ENCODE peak calls at places on chromosome 4, in six cellular contexts. G, S, W, L, B and M are unnamed samples.

GRCh38 chr4:167989815-167990214 is 102.5 kb upstream of the ANXA10 start:
- DNase-seq in W (no peak), B (no peak), G (no peak), L (no peak), S (peak), M (peak)

GRCh38 chr4:52028970-52029369 is 8.8 kb upstream of the LRRC66 start:
- DNase-seq in L (peak), G (no peak), S (peak), B (peak), W (peak), M (peak)

GRCh38 chr4:56828784-56829535 is 7.5 kb upstream of the SPINK2 start:
- DNase-seq in W (no peak), L (peak), G (no peak), B (peak), S (peak), M (peak)

GRCh38 chr4:146585761-146586333 is 52.8 kb upstream of the POU4F2 start:
- DNase-seq in S (peak), W (no peak), G (no peak), B (peak), L (peak), M (peak)

GRCh38 chr4:17284323-17285175 is 227.3 kb downstream of the QDPR start:
- DNase-seq in W (no peak), L (no peak), B (no peak), G (no peak), S (no peak), M (peak)

GRCh38 chr4:172830295-172830764 is 338.3 kb upstream of the GALNT7 start:
- DNase-seq in W (no peak), S (peak), L (peak), B (peak), G (no peak), M (peak)

GRCh38 chr4:177066746-177067145 is 242.9 kb upstream of the NEIL3 start:
- DNase-seq in W (no peak), L (no peak), S (no peak), B (no peak), G (no peak), M (no peak)

GRCh38 chr4:159363376-159363775 is 260.5 kb downstream of the RAPGEF2 start:
- DNase-seq in G (no peak), B (peak), S (no peak), L (peak), W (no peak), M (no peak)

GRCh38 chr4:173057906-173058305 is 110.7 kb upstream of the GALNT7 start:
- DNase-seq in B (peak), L (peak), G (no peak), S (no peak), W (no peak), M (peak)

GRCh38 chr4:108592674-108592986 is 27.7 kb upstream of the RPL34 start:
- DNase-seq in L (no peak), W (no peak), S (no peak), G (no peak), B (no peak), M (no peak)

GRCh38 chr4:102825261-102826071 is 1.9 kb downstream of the UBE2D3 start:
- DNase-seq in L (peak), B (peak), S (peak), W (peak), G (no peak), M (peak)

GRCh38 chr4:23135792-23136645 is 443.3 kb downstream of the GBA3 start:
- DNase-seq in W (peak), B (peak), G (no peak), S (peak), L (peak), M (peak)

GRCh38 chr4:4269856-4270255 is 20.1 kb downstream of the LYAR start:
- DNase-seq in W (no peak), S (peak), B (peak), G (no peak), L (no peak), M (peak)

GRCh38 chr4:76562161-76562560 is 127.1 kb downstream of the SHROOM3 start:
- DNase-seq in W (no peak), S (peak), G (no peak), B (peak), L (peak), M (peak)

GRCh38 chr4:51960486-51960885 is 59.7 kb downstream of the LRRC66 start:
- DNase-seq in B (no peak), W (no peak), S (no peak), G (no peak), L (no peak), M (no peak)

GRCh38 chr4:164313899-164314298 is 440.0 kb upstream of the SMIM31 start:
- DNase-seq in B (no peak), W (no peak), G (no peak), S (no peak), L (no peak), M (no peak)

GRCh38 chr4:54475546-54475945 is 182.2 kb upstream of the KIT start:
- DNase-seq in B (peak), W (no peak), L (no peak), G (no peak), S (no peak), M (no peak)

GRCh38 chr4:115154826-115155225 is 41.4 kb upstream of the NDST4 start:
- DNase-seq in S (peak), L (no peak), B (no peak), G (no peak), W (peak), M (no peak)

GRCh38 chr4:166324321-166324720 is 451.3 kb downstream of the TLL1 start:
- DNase-seq in G (no peak), B (peak), S (peak), W (peak), L (no peak), M (peak)

GRCh38 chr4:14184265-14184664 is 556.7 kb upstream of the BOD1L1 start:
- DNase-seq in S (peak), B (peak), L (peak), W (peak), G (no peak), M (peak)

GRCh38 chr4:67346654-67347053 is 198.6 kb downstream of the CENPC start:
- DNase-seq in B (no peak), G (no peak), W (no peak), S (no peak), L (no peak), M (no peak)

GRCh38 chr4:86551387-86551786 is 42.7 kb upstream of the PTPN13 start:
- DNase-seq in B (no peak), W (no peak), G (no peak), S (no peak), L (no peak), M (no peak)

GRCh38 chr4:4937926-4938325 is 78.5 kb downstream of the MSX1 start:
- DNase-seq in S (no peak), B (no peak), W (no peak), L (no peak), G (no peak), M (no peak)

GRCh38 chr4:122364700-122365404 is 14.0 kb upstream of the ADAD1 start:
- DNase-seq in S (no peak), W (no peak), G (no peak), B (no peak), L (no peak), M (no peak)

GRCh38 chr4:185695743-185696142 is 116.3 kb downstream of the SORBS2 start:
- DNase-seq in B (no peak), W (no peak), G (no peak), S (no peak), L (no peak), M (peak)

GRCh38 chr4:47075241-47075640 is 43.9 kb downstream of the GABRB1 start:
- DNase-seq in S (peak), W (no peak), G (no peak), B (peak), L (peak), M (no peak)

GRCh38 chr4:2246384-2247127 is 4.6 kb upstream of the HAUS3 start:
- DNase-seq in G (no peak), B (no peak), W (no peak), S (no peak), L (no peak), M (no peak)

GRCh38 chr4:6032249-6033244 is 14.3 kb upstream of the C4orf50 start:
- DNase-seq in B (no peak), L (no peak), W (no peak), S (no peak), G (no peak), M (no peak)

GRCh38 chr4:7708981-7709380 is 230.7 kb downstream of the AFAP1 start:
- DNase-seq in L (no peak), G (no peak), W (no peak), S (peak), B (peak), M (no peak)

GRCh38 chr4:152956650-152957436 is 20.7 kb downstream of the FHDC1 start:
- DNase-seq in W (no peak), G (no peak), B (peak), L (peak), S (peak), M (peak)

GRCh38 chr4:6917445-6918241 is 8.0 kb downstream of the TBC1D14 start:
- DNase-seq in W (no peak), S (peak), B (peak), L (no peak), G (peak), M (no peak)

GRCh38 chr4:13966241-13967195 is 339.0 kb upstream of the BOD1L1 start:
- DNase-seq in S (peak), W (peak), G (no peak), L (peak), B (peak), M (peak)

GRCh38 chr4:182576609-182577289 is 333.5 kb downstream of the TENM3 start:
- DNase-seq in S (no peak), W (no peak), B (no peak), G (no peak), L (peak), M (no peak)

GRCh38 chr4:17817027-17817426 is 6.2 kb downstream of the NCAPG start:
- DNase-seq in B (peak), S (peak), L (peak), W (peak), G (no peak), M (peak)

GRCh38 chr4:173367946-173368345 is 2.8 kb upstream of the SAP30 start:
- DNase-seq in L (peak), S (peak), G (no peak), W (no peak), B (peak), M (peak)

GRCh38 chr4:123649644-123650356 is 253.2 kb downstream of the SPRY1 start:
- DNase-seq in S (peak), B (peak), W (peak), G (peak), L (peak), M (peak)

GRCh38 chr4:24413311-24413784 is 171.0 kb downstream of the DHX15 start:
- DNase-seq in G (no peak), B (no peak), L (no peak), S (no peak), W (no peak), M (no peak)

GRCh38 chr4:67106846-67107467 is 438.3 kb downstream of the CENPC start:
- DNase-seq in W (no peak), G (no peak), S (peak), L (no peak), B (no peak), M (no peak)

DNA sequence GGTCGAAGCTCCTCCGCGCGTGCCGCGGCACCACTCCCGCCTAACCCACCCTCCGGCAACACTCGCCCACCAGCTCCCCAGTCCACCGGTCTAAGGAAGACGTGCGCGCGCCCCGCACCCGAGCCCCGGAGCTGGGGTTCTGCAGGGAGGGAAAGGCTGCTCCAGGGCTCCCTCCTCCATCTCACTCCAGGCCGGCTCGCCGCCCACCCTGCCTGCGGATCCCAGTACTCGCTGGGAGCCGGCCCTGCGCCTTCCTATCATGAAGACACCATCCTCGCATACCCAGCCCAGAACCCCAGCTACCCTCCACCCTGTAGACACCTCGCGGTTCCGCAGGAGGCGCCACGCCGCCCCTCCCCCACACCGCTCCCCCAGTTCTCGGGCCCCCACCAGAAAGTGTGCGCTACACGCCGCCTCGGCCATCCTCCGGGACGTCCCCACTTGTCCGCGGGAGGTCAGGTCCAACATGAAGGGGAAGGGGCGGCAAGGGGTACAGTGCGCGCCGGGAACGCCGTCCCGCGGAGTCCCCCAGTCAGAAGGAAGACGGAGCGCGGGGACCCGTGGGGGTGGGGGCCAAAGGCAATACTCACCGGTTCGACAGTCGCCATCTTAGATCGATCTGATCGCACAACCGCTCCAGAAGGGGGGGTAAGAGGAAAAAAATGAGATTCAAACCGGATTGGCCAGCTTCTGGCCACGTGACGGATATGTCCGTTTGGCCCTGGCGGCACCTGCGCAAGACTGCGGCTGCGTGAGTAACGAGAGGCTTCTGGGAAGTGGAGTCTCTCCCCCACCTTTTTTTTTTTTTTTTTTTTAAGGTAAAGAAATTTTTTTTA is at the start of gene EIF4E:
- DNase-seq in B (peak), G (peak), S (peak), W (peak), L (peak), M (peak)
- TF ChIP-seq CTCF in B (no peak), G (peak), S (peak), W (peak), L (peak), M (peak)

DNA sequence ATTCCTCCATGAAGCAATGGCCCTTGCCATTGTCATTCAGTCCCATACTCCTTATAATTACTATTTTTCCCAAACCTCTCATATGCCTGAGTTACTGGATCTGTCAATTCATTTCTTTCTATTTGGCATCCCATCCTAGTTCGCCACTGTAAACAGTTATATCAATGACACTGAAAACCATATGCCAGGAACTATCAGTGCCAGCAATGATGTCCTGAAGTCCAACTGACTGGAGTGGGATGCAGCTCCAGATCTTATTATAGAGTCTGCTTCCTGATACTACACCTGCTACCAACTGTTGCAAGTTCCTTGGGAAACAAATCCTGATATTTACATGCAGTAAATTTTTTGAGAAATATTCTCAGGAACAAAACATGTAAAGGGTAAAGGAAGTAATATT is 27.0 kb upstream of the BANK1 start:
- DNase-seq in W (no peak), B (no peak), L (no peak), G (no peak), S (no peak), M (no peak)
- H3K4me3 ChIP-seq in W (no peak), B (no peak), L (no peak), G (no peak), S (no peak), M (no peak)

DNA sequence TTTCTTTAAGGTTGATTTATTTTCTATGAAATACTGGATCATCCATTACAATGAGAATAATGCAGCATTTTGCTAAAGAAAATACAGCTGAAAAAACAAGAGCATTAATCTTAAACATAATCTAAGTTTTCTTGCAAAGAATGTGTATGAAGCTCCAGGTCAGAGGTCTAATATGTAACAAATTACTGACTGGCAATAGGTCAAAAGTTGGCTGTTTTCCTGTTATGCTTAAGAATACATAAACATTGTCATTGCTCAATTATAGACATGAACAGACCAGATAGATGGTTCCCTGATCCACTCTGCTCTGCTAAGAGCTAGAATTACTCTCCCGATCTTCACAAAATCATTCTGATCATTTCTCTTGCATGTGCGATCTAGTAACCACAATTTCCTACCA is 718.6 kb downstream of the PDHA2 start:
- DNase-seq in S (peak), G (no peak), B (peak), L (no peak), W (no peak), M (no peak)
- TF ChIP-seq CTCF in S (no peak), G (no peak), B (no peak), L (no peak), W (no peak), M (no peak)

GRCh38 chr4:112510468-112511293 is 5.3 kb downstream of the NEUROG2 start:
- DNase-seq in W (no peak), S (no peak), B (no peak), G (no peak), L (no peak), M (no peak)
- H3K4me3 ChIP-seq in W (no peak), S (no peak), B (peak), G (no peak), L (no peak), M (no peak)

GRCh38 chr4:30716158-30716557 is 4.0 kb upstream of the PCDH7 start:
- DNase-seq in G (no peak), S (peak), L (peak), W (no peak), B (peak), M (peak)
- TF ChIP-seq CTCF in G (peak), S (peak), L (peak), W (peak), B (peak), M (peak)

DNA sequence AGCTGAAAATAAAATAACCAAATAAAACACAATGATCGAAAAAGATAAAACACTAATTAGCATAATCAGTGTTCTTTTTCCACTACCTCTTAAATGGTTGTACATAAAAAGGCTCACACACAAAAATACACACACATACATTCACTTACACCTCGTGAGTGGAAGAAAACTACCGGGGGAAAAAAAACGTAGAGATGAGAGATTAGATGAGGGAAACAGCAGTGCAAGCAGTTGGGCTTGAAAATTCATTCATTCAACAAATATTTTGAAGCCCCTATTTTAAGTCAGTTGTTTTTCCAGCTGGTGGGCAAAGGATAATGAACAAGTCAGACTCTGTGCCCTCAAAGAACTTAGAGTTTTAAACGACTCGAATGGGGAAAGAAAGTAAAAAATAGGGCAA is 1.0 kb downstream of the TBCK start:
- DNase-seq in B (no peak), L (no peak), G (no peak), W (no peak), S (no peak), M (no peak)
- H3K4me3 ChIP-seq in B (peak), L (peak), G (peak), W (peak), S (peak), M (peak)

GRCh38 chr4:74038161-74039064 is at the start of gene CXCL3:
- DNase-seq in W (no peak), L (peak), B (peak), G (peak), S (peak), M (peak)
- TF ChIP-seq CTCF in W (peak), L (peak), B (peak), G (peak), S (peak), M (no peak)

DNA sequence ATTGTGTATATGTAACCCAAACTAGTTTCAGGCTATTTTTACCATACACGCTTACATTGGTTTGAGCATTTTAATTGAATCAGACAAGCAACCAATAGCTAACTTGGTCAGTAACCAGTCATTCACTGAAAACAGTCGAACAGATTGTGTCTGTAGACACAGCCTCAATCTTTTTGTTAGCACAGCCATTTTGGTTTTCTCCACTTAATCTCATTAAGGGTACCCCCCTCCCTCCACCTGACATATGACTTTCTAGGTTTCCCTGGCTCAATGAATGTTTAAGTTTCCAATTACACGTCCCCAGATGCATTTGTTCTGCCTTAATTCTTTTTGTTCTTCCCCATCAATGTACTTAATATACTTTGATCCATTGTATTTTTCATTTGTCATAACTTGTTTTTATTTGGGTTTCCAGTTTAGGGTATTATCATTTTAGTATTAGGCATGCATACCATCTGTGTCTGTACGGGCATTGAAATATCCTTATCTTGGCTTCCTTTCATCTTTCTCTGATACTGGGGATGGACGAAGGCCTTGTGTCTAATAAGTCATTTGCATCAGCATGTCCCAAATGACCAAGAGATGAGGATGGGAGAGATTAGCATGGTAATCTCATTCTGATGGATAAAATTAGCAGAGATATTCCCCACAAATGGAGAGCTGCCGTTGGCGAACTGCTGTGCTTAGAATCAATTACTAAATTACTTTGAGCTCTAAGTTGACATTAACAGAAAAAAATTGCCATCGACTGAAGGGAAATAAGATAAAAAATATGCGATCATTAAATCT is 35.9 kb upstream of the PHOX2B start:
- DNase-seq in S (no peak), G (no peak), L (no peak), W (no peak), B (no peak), M (no peak)
- H3K4me3 ChIP-seq in S (no peak), G (no peak), L (no peak), W (no peak), B (no peak), M (no peak)

GRCh38 chr4:475962-476361 is 23.0 kb downstream of the ZNF721 start:
- DNase-seq in S (peak), W (no peak), G (no peak), L (no peak), B (no peak), M (peak)

GRCh38 chr4:476501-476900 is 22.5 kb downstream of the ZNF721 start:
- DNase-seq in B (peak), L (peak), G (no peak), W (no peak), S (peak), M (peak)

GRCh38 chr4:473575-474457 is 25.1 kb downstream of the ZNF721 start:
- DNase-seq in W (peak), L (peak), G (peak), B (peak), S (peak), M (peak)

GRCh38 chr4:477686-478085 is 21.3 kb downstream of the ZNF721 start:
- DNase-seq in L (no peak), S (no peak), W (no peak), B (no peak), G (no peak), M (no peak)

GRCh38 chr4:478373-478772 is 20.6 kb downstream of the ZNF721 start:
- DNase-seq in L (peak), S (peak), G (no peak), W (no peak), B (peak), M (peak)
- TF ChIP-seq CTCF in L (no peak), S (no peak), G (no peak), W (no peak), B (no peak), M (no peak)

GRCh38 chr4:174520655-174521054 is 1.6 kb downstream of the HPGD start:
- DNase-seq in B (no peak), L (no peak), W (no peak), S (no peak), G (no peak), M (no peak)
- H3K4me3 ChIP-seq in B (no peak), L (no peak), W (no peak), S (no peak), G (no peak), M (no peak)